ENCODE peak calls at places on chromosomes 16 and 17, in ten cellular contexts. T is A549; G is dorsolateral prefrontal cortex; S is MM.1S; Z is osteoblast; C is body of pancreas; P is breast epithelium; N is lung; D is CD8-positive, alpha-beta memory T cell; W is CD8-positive, alpha-beta T cell. I is an unnamed sample.

GRCh38 chr17:8629371-8630226 is 926 bp downstream of the MYH10 start:
- DNase-seq in T (peak), G (peak), S (no peak), Z (peak), C (peak), P (no peak), N (no peak), D (no peak), W (no peak), I (no peak)

GRCh38 chr17:41478240-41478639 is 2.7 kb downstream of the KRT35 start:
- DNase-seq in T (no peak), G (no peak), S (no peak), Z (no peak), C (no peak), P (no peak), N (no peak), D (no peak), W (no peak), I (no peak)

GRCh38 chr17:7589891-7590611 is at the start of gene SOX15:
- DNase-seq in T (no peak), G (no peak), S (no peak), Z (peak), C (no peak), P (no peak), N (no peak), D (no peak), W (no peak), I (no peak)

GRCh38 chr17:82839617-82840292 is at the start of gene ZNF750:
- DNase-seq in T (no peak), G (no peak), S (no peak), Z (peak), C (no peak), P (peak), N (no peak), D (no peak), W (no peak), I (peak)

GRCh38 chr16:89410794-89411309 is 79.5 kb downstream of the ANKRD11 start:
- DNase-seq in T (no peak), G (no peak), S (no peak), Z (peak), C (peak), P (peak), N (peak), D (no peak), W (no peak), I (peak)

GRCh38 chr17:32102697-32103096 is 39.6 kb upstream of the RHOT1 start:
- DNase-seq in T (no peak), G (no peak), S (no peak), Z (peak), C (no peak), P (no peak), N (no peak), D (no peak), W (no peak), I (no peak)

GRCh38 chr17:40364121-40364861 is at the start of gene GJD3:
- DNase-seq in T (no peak), G (no peak), S (no peak), Z (peak), C (no peak), P (no peak), N (no peak), D (no peak), W (no peak), I (no peak)

GRCh38 chr17:7393613-7394451 is 493 bp downstream of the PLSCR3 start:
- DNase-seq in T (no peak), G (no peak), S (peak), Z (peak), C (no peak), P (no peak), N (no peak), D (peak), W (peak), I (no peak)

GRCh38 chr17:20008242-20009051 is 712 bp upstream of the SPECC1 start:
- DNase-seq in T (peak), G (peak), S (no peak), Z (no peak), C (peak), P (no peak), N (peak), D (peak), W (no peak), I (no peak)

GRCh38 chr17:4898927-4899326 is 409 bp upstream of the C17orf107 start:
- DNase-seq in T (no peak), G (no peak), S (no peak), Z (no peak), C (peak), P (no peak), N (no peak), D (no peak), W (no peak), I (no peak)
- H3K4me3 ChIP-seq in T (no peak), G (peak), S (no peak), Z (peak), C (peak), P (peak), N (no peak), D (peak), W (peak), I (peak)

DNA sequence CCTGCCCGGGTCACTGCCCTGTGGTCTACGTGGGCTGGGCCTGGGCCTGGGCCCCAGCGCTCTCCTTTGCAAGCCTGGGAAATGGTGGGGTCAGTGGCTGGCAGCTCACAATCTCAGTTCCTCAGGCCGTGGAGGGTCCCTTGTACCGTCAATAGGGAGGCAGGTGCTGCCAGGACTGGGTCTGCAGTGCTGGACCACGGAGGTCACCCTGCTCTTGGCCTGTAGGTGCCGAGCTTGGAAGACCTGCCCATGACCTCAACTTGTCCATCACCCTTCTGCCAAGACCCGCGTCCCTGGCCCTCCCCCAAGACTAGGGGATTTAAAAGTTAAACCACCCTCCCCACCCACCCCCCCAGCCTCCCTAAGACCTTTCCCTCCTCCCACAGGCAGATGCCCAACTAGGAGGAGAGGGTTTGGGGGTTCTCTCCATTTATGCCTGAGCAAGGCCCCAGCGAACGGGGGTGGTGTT is 2.5 kb downstream of the TBX2 start:
- DNase-seq in T (no peak), G (no peak), S (no peak), Z (peak), C (no peak), P (no peak), N (no peak), D (no peak), W (no peak), I (no peak)
- H3K4me3 ChIP-seq in T (no peak), G (peak), S (no peak), Z (peak), C (no peak), P (peak), N (peak), D (no peak), W (no peak), I (peak)

DNA sequence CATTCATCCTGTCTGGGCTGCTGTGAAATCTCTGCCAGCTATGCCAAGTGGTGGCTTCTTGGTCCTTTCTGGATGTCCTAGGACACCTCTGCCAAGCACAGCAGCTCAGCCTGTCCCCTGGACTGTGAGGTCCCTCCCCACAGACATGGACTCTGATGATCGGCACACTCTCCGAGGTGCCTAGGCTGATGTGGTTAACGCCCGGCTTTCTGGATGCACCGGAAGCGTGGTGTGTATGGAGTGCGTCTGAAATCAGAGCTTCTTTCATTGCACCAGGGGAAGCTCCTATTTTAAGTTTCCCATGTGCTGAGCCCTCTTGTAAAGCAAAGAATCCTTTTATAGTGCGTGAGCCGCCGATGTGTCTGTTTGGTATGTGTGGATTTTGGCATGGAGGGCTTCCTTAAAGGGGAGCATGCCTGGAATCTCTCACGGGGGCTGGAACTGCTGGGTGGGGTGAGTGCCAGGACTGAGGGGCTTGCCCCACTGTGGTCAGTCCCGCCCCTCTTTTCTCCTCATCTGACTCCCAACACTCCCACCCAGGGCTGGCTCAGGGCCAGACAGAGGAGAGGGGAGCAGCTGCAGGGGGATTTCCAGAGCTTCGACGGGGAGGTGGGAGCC is 6.9 kb upstream of the ARHGAP23 start:
- DNase-seq in T (no peak), G (no peak), S (no peak), Z (peak), C (no peak), P (no peak), N (no peak), D (no peak), W (no peak), I (no peak)
- H3K4me3 ChIP-seq in T (no peak), G (peak), S (no peak), Z (peak), C (no peak), P (no peak), N (no peak), D (no peak), W (no peak), I (no peak)

GRCh38 chr17:15278381-15278780 is 13.3 kb upstream of the PMP22 start:
- DNase-seq in T (peak), G (no peak), S (no peak), Z (no peak), C (no peak), P (no peak), N (no peak), D (no peak), W (no peak), I (no peak)
- H3K4me3 ChIP-seq in T (peak), G (peak), S (no peak), Z (peak), C (no peak), P (no peak), N (no peak), D (no peak), W (no peak), I (no peak)

GRCh38 chr16:57693539-57693938 is 1.1 kb upstream of the DRC7 start:
- DNase-seq in T (no peak), G (no peak), S (no peak), Z (no peak), C (no peak), P (no peak), N (no peak), D (no peak), W (no peak), I (no peak)

GRCh38 chr16:57695378-57696054 is 910 bp downstream of the DRC7 start:
- DNase-seq in T (no peak), G (no peak), S (no peak), Z (no peak), C (no peak), P (no peak), N (no peak), D (no peak), W (no peak), I (no peak)

GRCh38 chr16:57694191-57694555 is 433 bp upstream of the DRC7 start:
- DNase-seq in T (no peak), G (no peak), S (no peak), Z (no peak), C (peak), P (no peak), N (no peak), D (no peak), W (no peak), I (no peak)

GRCh38 chr16:57696240-57696639 is 1.6 kb downstream of the DRC7 start:
- DNase-seq in T (no peak), G (no peak), S (no peak), Z (no peak), C (no peak), P (no peak), N (no peak), D (no peak), W (no peak), I (no peak)

DNA sequence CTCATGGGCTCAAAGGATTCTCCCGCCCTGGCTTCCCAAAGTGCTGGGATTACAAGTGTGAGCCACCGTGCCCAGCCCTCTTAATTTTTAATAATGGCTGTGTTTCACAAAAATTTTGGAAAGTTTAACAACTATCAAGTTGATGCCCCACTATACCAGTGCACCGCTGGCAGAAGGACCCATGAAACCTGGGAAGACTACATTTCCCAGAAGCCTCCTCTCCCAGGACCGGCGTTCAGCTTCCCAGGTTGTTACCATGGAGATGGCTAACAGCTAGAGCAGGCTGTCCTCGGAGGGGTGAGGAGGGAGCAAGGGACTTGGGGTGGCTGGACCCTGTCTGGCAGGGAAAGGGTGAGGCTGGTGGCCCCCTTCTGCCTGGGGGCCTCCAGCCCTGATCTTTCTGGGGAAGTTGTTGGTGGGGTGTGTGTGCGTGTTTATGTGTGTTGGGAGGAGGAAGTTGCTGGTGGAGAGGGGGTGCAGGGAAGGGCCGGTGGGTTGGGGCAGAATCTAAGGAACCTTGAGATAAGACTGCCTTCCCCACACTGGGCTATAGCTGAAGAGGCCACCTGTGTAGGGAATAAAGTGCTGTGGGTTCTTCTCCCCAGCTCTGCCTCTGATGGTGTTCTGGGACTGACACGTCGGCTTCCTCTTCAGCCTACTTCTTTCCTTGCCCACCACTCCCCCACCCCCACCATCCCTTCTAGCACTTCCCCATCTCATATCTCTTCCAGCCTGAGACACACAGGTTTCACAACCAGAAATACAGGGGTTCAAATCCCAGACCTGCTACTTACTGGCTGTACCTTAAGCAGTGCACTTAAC is at the start of gene DRC7:
- DNase-seq in T (peak), G (peak), S (no peak), Z (no peak), C (peak), P (no peak), N (peak), D (no peak), W (no peak), I (no peak)
- H3K4me3 ChIP-seq in T (peak), G (peak), S (no peak), Z (no peak), C (no peak), P (peak), N (no peak), D (no peak), W (no peak), I (no peak)

DNA sequence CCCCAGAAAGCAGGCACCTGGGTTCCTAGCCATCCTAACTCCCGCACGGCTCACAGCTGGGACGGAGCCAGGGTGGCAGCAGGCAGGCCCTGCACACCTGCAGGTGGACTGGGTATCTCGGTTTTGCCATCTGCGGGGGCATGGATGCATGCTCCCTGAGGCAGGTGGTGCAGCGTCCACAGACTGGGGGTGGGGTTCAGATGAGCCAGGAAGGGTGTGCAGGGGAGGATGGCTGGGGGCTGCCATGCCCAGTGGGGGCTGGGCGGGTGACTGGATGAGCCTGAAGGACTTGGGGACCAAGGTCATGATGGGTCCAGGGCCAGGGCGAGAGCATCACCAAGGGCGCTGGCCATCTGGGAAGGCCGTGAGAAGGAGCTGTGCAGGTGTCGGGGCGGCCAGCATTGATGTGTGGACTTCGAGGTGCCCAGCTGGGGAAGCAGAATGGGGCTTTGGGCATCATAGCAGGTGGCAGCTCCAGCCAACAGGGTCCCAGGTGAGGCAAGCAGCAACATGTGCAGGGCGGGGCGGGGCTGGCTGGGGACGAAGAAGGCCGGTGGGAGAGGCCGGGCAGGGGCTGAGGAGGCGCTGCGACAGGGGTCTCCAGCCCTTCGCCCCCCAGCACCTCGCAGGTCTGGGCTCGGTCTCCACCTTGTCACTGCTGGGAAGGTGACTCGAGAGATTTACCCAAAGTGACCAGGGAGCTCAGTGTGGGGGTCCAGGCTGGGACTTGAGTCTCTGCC is 41.0 kb upstream of the ZNF469 start:
- DNase-seq in T (no peak), G (no peak), S (no peak), Z (peak), C (no peak), P (no peak), N (no peak), D (no peak), W (no peak), I (no peak)
- H3K4me3 ChIP-seq in T (no peak), G (no peak), S (no peak), Z (no peak), C (no peak), P (no peak), N (no peak), D (no peak), W (no peak), I (no peak)

I was measured in gastrocnemius medialis.